ENCODE peak calls at places on chromosomes 11 and 22, in seven cellular contexts. I is kidney epithelial cell, C is gastrocnemius medialis, Z is pancreas, G is astrocyte, K is lower lobe of right lung, E is IMR-90. B is an unnamed sample. For H3K36me3, the result is how much of the 10 kb centered on the place peaks cover.

GRCh38 chr22:25364736-25365241 is 145.3 kb downstream of the CRYBB2 start:
- DNase-seq in G (no peak), K (peak), C (no peak), I (no peak), E (peak), Z (peak), B (peak)

GRCh38 chr22:42585096-42585495 is 29.6 kb downstream of the POLDIP3 start:
- DNase-seq in E (no peak), K (no peak), G (no peak), C (no peak), I (no peak), Z (no peak), B (no peak)

GRCh38 chr11:10407749-10408472 is 47.2 kb upstream of the AMPD3 start:
- DNase-seq in G (no peak), C (peak), E (no peak), I (no peak), Z (no peak), K (no peak), B (no peak)

GRCh38 chr11:17773674-17774073 is 39.1 kb downstream of the KCNC1 start:
- DNase-seq in K (no peak), Z (no peak), C (no peak), I (no peak), G (no peak), E (no peak), B (no peak)

GRCh38 chr22:20384865-20385264 is 9.1 kb upstream of the ZNF74 start:
- DNase-seq in K (no peak), I (no peak), G (no peak), E (no peak), C (no peak), Z (no peak), B (no peak)

GRCh38 chr11:113521737-113522517 is 46.7 kb upstream of the DRD2 start:
- DNase-seq in G (no peak), E (no peak), K (no peak), C (no peak), I (no peak), Z (no peak), B (no peak)

GRCh38 chr11:19674831-19675230 is 37.8 kb upstream of the NAV2 start:
- DNase-seq in Z (no peak), G (no peak), C (no peak), I (no peak), E (no peak), K (no peak), B (no peak)

GRCh38 chr22:29138556-29138955 is 65.7 kb downstream of the KREMEN1 start:
- DNase-seq in Z (no peak), G (no peak), E (no peak), I (no peak), C (no peak), K (no peak), B (no peak)

GRCh38 chr22:23859201-23859600 is 1.5 kb downstream of the SLC2A11 start:
- DNase-seq in I (no peak), C (no peak), K (no peak), G (no peak), Z (peak), E (no peak), B (no peak)

GRCh38 chr11:46345881-46346484 is 1.3 kb upstream of the DGKZ start:
- DNase-seq in Z (no peak), I (no peak), C (no peak), G (no peak), E (no peak), K (no peak), B (no peak)
- TF ChIP-seq CTCF in Z (no peak), I (no peak), C (no peak), G (no peak), E (no peak), K (no peak), B (no peak)

DNA sequence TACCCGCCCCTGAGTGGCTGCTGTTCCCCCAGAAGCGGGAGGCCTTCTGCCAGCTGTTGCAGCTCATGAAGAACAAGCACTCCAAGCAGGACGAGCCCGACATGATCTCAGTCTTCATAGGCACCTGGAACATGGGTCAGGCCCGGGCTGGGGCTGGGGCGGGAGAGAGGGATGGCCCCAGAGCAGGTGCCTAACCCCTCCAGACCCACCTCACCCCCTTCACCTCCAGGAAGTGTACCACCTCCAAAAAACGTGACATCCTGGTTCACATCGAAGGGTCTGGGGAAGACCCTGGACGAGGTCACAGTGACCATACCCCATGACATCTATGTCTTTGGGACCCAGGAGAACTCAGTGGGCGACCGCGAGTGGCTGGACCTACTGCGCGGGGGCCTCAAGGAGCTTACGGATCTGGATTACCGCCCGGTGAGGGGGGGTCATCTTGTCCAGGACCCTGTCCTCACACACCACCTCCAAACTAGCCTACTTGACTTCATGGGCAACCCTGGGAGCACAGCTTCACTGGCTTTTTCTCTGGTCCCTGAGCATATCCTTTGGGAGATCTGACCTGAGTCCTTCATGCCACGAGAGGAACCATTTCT is 6.3 kb downstream of the INPPL1 start:
- DNase-seq in K (no peak), I (no peak), Z (peak), C (no peak), E (no peak), G (no peak), B (no peak)
- H3K36me3 ChIP-seq in K (half or more), I (under half), Z (half or more), C (half or more), E (half or more), G (under half), B (under half)

GRCh38 chr11:64127267-64128072 is 38.4 kb downstream of the MACROD1 start:
- DNase-seq in E (no peak), K (no peak), G (no peak), Z (peak), C (no peak), I (no peak), B (no peak)
- TF ChIP-seq CTCF in E (no peak), K (no peak), G (no peak), Z (no peak), C (no peak), I (no peak), B (no peak)

GRCh38 chr22:36360011-36360410 is 27.8 kb downstream of the MYH9 start:
- DNase-seq in G (no peak), E (no peak), Z (no peak), K (no peak), C (no peak), I (no peak), B (no peak)
- H3K36me3 ChIP-seq in G (under half), E (under half), Z (under half), K (under half), C (under half), I (under half), B (under half)

DNA sequence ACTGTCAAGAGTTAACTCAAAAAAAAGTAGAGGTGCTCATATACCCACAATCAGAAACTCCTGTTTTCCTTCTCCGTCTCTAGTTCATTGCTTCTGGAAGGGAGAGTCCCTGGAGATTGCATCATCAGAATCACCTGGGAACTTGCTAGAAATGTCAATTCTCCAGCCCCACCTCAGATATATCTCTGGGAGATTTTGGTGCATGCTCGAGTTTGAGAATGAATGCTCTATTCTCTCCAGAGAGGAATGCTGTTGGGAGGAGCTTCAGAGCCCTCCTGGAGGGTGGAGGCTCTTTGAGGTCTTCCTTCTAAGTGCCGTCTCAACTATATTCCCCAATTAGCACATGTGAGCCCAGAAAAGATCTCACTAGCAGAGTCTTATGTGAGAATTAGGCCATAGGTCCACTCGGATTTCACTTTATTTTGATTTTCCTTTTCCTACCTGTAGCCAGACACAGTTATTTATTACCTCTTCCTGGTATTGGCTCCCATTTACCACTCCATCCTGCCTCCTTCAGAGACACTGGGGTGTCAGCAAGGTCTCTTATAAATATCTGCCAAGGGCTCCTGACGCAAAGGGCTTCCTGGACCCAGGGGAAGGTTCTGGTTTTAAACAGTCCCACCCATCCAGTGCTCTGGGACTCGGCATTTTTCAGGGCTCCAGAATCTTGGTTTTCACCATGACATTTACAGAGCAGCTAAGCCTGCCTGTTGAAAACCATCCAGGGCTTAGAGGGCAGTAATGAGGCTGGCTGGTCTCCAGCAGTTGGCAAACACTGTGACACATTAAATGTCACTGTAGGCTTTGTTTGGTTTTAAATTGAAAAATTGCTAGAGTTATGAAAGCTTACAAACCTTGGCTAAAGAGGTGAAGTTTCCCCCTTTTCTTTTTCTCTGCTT is 136.2 kb downstream of the CD44 start:
- DNase-seq in I (no peak), G (no peak), Z (peak), C (no peak), E (no peak), K (peak), B (peak)
- TF ChIP-seq CTCF in I (no peak), G (no peak), Z (no peak), C (no peak), E (no peak), K (no peak), B (no peak)

GRCh38 chr11:43366597-43367121 is 7.9 kb downstream of the TTC17 start:
- DNase-seq in K (no peak), C (no peak), Z (no peak), I (no peak), G (peak), E (peak), B (no peak)
- H3K36me3 ChIP-seq in K (under half), C (under half), Z (under half), I (under half), G (under half), E (under half), B (under half)

GRCh38 chr11:76253416-76253815 is 47.1 kb upstream of the WNT11 start:
- DNase-seq in C (no peak), K (no peak), G (no peak), I (no peak), E (no peak), Z (no peak), B (peak)
- TF ChIP-seq CTCF in C (no peak), K (no peak), G (no peak), I (no peak), E (no peak), Z (no peak), B (no peak)

GRCh38 chr11:122313581-122313980 is 197.6 kb upstream of the BLID start:
- DNase-seq in G (no peak), K (no peak), I (no peak), E (no peak), Z (no peak), C (no peak), B (no peak)

GRCh38 chr11:122319011-122319410 is 203.0 kb upstream of the BLID start:
- DNase-seq in K (no peak), C (no peak), Z (no peak), I (no peak), G (no peak), E (peak), B (no peak)

GRCh38 chr11:122319842-122320555 is 204.0 kb upstream of the BLID start:
- DNase-seq in Z (no peak), K (no peak), E (no peak), G (no peak), I (no peak), C (no peak), B (no peak)

GRCh38 chr11:122322369-122322768 is 206.4 kb upstream of the BLID start:
- DNase-seq in G (peak), Z (no peak), C (no peak), E (peak), K (no peak), I (no peak), B (no peak)

GRCh38 chr11:122317337-122317736 is 201.3 kb upstream of the BLID start:
- DNase-seq in E (peak), G (peak), Z (no peak), C (no peak), K (no peak), I (no peak), B (no peak)
- H3K36me3 ChIP-seq in E (under half), G (under half), Z (under half), C (under half), K (under half), I (under half), B (under half)

DNA sequence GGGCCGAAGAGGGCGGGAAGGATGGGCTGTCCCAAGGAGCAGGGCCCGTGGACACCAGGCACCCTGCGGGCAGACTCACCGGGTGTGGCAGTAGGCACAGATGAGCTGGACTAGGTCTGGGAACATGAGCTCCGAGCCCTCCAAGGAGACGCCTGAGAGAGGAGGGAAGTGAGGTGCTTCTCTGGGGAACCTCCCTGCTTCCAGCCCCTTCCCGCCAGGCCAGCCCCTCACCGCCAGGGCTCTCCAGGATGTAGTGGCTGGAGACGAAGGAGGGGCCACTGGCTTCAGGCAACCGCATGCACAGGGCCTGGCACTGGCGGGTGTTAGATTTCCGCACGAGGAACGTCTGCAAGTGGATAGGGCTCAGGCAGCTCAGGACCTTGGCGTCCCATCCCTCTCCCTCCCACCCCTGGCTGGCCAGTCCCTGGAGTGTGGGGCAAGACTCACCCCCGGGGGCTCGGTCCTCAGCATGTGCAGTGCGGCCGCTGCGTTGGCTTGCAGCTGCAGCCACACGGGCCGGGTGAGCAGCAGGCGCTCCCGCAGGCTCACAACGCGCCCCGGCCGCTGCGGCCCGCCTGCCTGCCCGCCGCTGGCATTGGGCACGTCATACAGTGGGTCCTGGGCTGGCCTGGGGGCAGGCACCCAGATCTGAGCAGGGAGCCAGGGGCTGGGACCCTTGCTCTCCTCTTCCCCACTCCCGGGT is 552 bp downstream of the RIN1 start:
- DNase-seq in I (no peak), C (no peak), E (peak), Z (peak), G (peak), K (peak), B (peak)
- TF ChIP-seq CTCF in I (peak), C (no peak), E (no peak), Z (no peak), G (no peak), K (no peak), B (no peak)

B was measured in mucosa of descending colon.